ENCODE peak calls at places on chromosomes 7 and 10, in five cellular contexts. One of them, this sample, is unnamed.

GRCh38 chr10:94225589-94225988 is 137.2 kb downstream of the NOC3L start:
- DNase-seq in PC-9: no peak
- DNase-seq in adrenal gland: peak; percentile 38
- DNase-seq in right atrium auricular region: no peak
- DNase-seq in hepatocyte: no peak
- DNase-seq in this sample: peak; percentile 13

GRCh38 chr10:34759837-34760215 is 55.3 kb downstream of the PARD3 start:
- DNase-seq in hepatocyte: no peak
- DNase-seq in adrenal gland: no peak
- DNase-seq in right atrium auricular region: no peak
- DNase-seq in PC-9: no peak
- DNase-seq in this sample: no peak

GRCh38 chr10:127149613-127150081 is 46.7 kb downstream of the INSYN2A start:
- DNase-seq in hepatocyte: no peak
- DNase-seq in PC-9: no peak
- DNase-seq in adrenal gland: no peak
- DNase-seq in right atrium auricular region: no peak
- DNase-seq in this sample: peak; percentile 50

GRCh38 chr10:34299105-34299611 is 515.9 kb downstream of the PARD3 start:
- DNase-seq in hepatocyte: no peak
- DNase-seq in adrenal gland: no peak
- DNase-seq in right atrium auricular region: no peak
- DNase-seq in PC-9: no peak
- DNase-seq in this sample: no peak

GRCh38 chr7:65004575-65004974 is 1.9 kb downstream of the ERV3-1 start:
- DNase-seq in hepatocyte: no peak
- DNase-seq in adrenal gland: no peak
- DNase-seq in PC-9: no peak
- DNase-seq in right atrium auricular region: no peak
- DNase-seq in this sample: no peak

GRCh38 chr10:85213493-85213892 is 885.1 kb downstream of the CCSER2 start:
- DNase-seq in hepatocyte: no peak
- DNase-seq in adrenal gland: no peak
- DNase-seq in right atrium auricular region: no peak
- DNase-seq in PC-9: no peak
- DNase-seq in this sample: no peak

GRCh38 chr7:132065193-132065972 is 509.0 kb upstream of the PODXL start:
- DNase-seq in hepatocyte: peak; percentile 83
- DNase-seq in right atrium auricular region: peak; percentile 83
- DNase-seq in adrenal gland: peak; percentile 60
- DNase-seq in PC-9: peak; percentile 85
- DNase-seq in this sample: no peak

GRCh38 chr7:142323706-142324105 is 65.8 kb upstream of the PRSS58 start:
- DNase-seq in adrenal gland: no peak
- DNase-seq in PC-9: peak; percentile 85
- DNase-seq in hepatocyte: peak; percentile 44
- DNase-seq in right atrium auricular region: no peak
- DNase-seq in this sample: peak; percentile 82

GRCh38 chr7:7693881-7694280 is 24.5 kb downstream of the RPA3 start:
- DNase-seq in hepatocyte: no peak
- DNase-seq in PC-9: no peak
- DNase-seq in right atrium auricular region: no peak
- DNase-seq in adrenal gland: no peak
- DNase-seq in this sample: no peak

GRCh38 chr10:29805134-29805691 is 170.4 kb upstream of the SVIL start:
- DNase-seq in adrenal gland: peak; percentile 77
- DNase-seq in right atrium auricular region: peak; percentile 50
- DNase-seq in hepatocyte: no peak
- DNase-seq in PC-9: no peak
- DNase-seq in this sample: no peak

GRCh38 chr10:125538947-125539649 is 143.9 kb downstream of the TEX36 start:
- DNase-seq in adrenal gland: peak; percentile 24
- DNase-seq in right atrium auricular region: no peak
- DNase-seq in PC-9: peak; percentile 18
- DNase-seq in hepatocyte: peak; percentile 74
- DNase-seq in this sample: no peak

GRCh38 chr7:140649566-140650205 is 9.1 kb upstream of the DENND2A start:
- DNase-seq in PC-9: peak; percentile 46
- DNase-seq in right atrium auricular region: no peak
- DNase-seq in hepatocyte: no peak
- DNase-seq in adrenal gland: peak; percentile 13
- DNase-seq in this sample: no peak

GRCh38 chr7:21642422-21642821 is 99.6 kb downstream of the DNAH11 start:
- DNase-seq in hepatocyte: no peak
- DNase-seq in right atrium auricular region: no peak
- DNase-seq in adrenal gland: no peak
- DNase-seq in PC-9: no peak
- DNase-seq in this sample: peak; percentile 8

GRCh38 chr10:109393425-109393824 is 529.9 kb downstream of the XPNPEP1 start:
- DNase-seq in hepatocyte: peak; percentile 8
- DNase-seq in adrenal gland: no peak
- DNase-seq in right atrium auricular region: no peak
- DNase-seq in PC-9: no peak
- DNase-seq in this sample: peak; percentile 20
- H3K4me3 ChIP-seq in hepatocyte: no peak overlapping the region
- H3K4me3 ChIP-seq in adrenal gland: no peak overlapping the region
- H3K4me3 ChIP-seq in right atrium auricular region: no peak overlapping the region
- H3K4me3 ChIP-seq in PC-9: no peak overlapping the region
- H3K4me3 ChIP-seq in this sample: no peak overlapping the region

DNA sequence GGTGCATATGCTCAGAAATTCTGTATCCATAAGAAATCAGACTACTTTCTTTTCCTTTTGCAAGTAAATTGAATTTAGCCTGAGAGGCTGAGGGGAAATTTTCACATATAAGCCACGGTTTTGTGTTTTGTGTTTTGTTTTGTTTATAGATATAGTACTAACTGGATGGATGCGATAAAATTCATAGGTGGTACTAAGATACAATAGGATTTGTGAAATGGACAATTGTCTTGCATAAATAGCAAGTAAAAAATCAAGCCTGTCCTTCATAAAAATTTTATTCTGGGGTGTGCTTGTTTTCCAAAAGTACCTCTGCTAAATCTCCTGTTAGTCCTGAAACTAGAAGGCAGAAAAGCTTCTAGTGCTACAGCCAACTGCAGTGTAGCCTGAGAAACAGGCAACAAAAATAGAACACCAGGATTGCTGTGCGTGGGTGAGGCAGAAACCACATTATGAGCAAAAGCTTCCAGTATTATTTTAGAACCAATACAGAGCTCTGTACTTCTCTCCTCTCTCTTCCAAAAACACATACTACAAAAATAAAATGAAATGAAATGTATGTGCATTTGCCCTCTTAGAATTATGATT is 634 bp upstream of the HDAC9 start:
- DNase-seq in hepatocyte: no peak
- DNase-seq in PC-9: no peak
- DNase-seq in right atrium auricular region: no peak
- DNase-seq in adrenal gland: no peak
- DNase-seq in this sample: no peak
- H3K4me3 ChIP-seq in hepatocyte: no peak overlapping the region
- H3K4me3 ChIP-seq in PC-9: no peak overlapping the region
- H3K4me3 ChIP-seq in right atrium auricular region: peak overlapping the region; percentile 37
- H3K4me3 ChIP-seq in adrenal gland: no peak overlapping the region
- H3K4me3 ChIP-seq in this sample: no peak overlapping the region

DNA sequence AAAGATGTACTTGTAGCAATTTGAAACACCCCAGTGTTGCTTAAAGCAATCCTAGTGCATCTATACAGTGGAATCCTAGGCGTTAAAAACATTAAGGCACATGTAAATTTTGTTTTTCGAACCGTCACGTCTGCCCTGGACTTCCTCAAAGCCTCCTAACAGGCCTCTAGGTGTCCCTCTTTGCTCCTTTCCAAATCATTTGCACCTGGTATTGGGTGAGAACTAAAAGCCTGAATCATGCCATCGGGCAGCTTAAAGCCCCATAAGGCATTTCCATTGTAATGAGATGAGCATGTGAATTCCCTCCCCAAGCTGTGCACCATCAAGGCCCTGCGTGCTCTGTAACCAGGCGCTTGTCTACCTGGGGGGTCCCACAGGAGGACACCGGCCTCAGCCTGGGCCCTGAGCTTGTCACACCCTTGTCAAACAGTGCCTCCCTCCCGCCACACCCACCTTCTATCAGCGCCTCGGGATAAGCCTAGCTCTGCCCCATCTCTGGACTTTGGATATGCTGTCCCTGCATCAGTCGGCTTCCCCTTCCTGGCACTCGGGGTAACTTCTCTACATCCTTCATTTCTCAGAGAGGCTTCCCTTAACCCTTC is 89.2 kb downstream of the WDR11 start:
- DNase-seq in hepatocyte: peak; percentile 53
- DNase-seq in adrenal gland: no peak
- DNase-seq in right atrium auricular region: no peak
- DNase-seq in PC-9: no peak
- DNase-seq in this sample: peak; percentile 66
- H3K4me3 ChIP-seq in hepatocyte: no peak overlapping the region
- H3K4me3 ChIP-seq in adrenal gland: no peak overlapping the region
- H3K4me3 ChIP-seq in right atrium auricular region: no peak overlapping the region
- H3K4me3 ChIP-seq in PC-9: no peak overlapping the region
- H3K4me3 ChIP-seq in this sample: no peak overlapping the region

GRCh38 chr10:80452688-80453391 is 1.3 kb upstream of the TSPAN14 start:
- DNase-seq in adrenal gland: no peak
- DNase-seq in PC-9: no peak
- DNase-seq in hepatocyte: no peak
- DNase-seq in right atrium auricular region: no peak
- DNase-seq in this sample: no peak
- H3K4me3 ChIP-seq in adrenal gland: no peak overlapping the region
- H3K4me3 ChIP-seq in PC-9: peak overlapping the region; percentile 67
- H3K4me3 ChIP-seq in hepatocyte: peak overlapping the region; percentile 34
- H3K4me3 ChIP-seq in right atrium auricular region: peak overlapping the region; percentile 41
- H3K4me3 ChIP-seq in this sample: peak overlapping the region; percentile 58

GRCh38 chr7:13987395-13987794 is 2.1 kb downstream of the ETV1 start:
- DNase-seq in PC-9: no peak
- DNase-seq in adrenal gland: no peak
- DNase-seq in hepatocyte: no peak
- DNase-seq in right atrium auricular region: no peak
- DNase-seq in this sample: no peak

GRCh38 chr7:13986208-13986607 is 3.3 kb downstream of the ETV1 start:
- DNase-seq in hepatocyte: no peak
- DNase-seq in right atrium auricular region: no peak
- DNase-seq in PC-9: no peak
- DNase-seq in adrenal gland: no peak
- DNase-seq in this sample: no peak

GRCh38 chr7:13988765-13989137 is 715 bp downstream of the ETV1 start:
- DNase-seq in adrenal gland: peak; percentile 71
- DNase-seq in PC-9: no peak
- DNase-seq in hepatocyte: peak; percentile 16
- DNase-seq in right atrium auricular region: no peak
- DNase-seq in this sample: peak; percentile 22

GRCh38 chr7:13989138-13989943 is at the start of gene ETV1:
- DNase-seq in right atrium auricular region: peak; percentile 77
- DNase-seq in PC-9: peak; percentile 47
- DNase-seq in hepatocyte: peak; percentile 78
- DNase-seq in adrenal gland: peak; percentile 84
- DNase-seq in this sample: peak; percentile 78

GRCh38 chr7:13988011-13988410 is 1.5 kb downstream of the ETV1 start:
- DNase-seq in hepatocyte: peak; percentile 16
- DNase-seq in right atrium auricular region: no peak
- DNase-seq in PC-9: no peak
- DNase-seq in adrenal gland: no peak
- DNase-seq in this sample: no peak
- H3K4me3 ChIP-seq in hepatocyte: peak overlapping the region; percentile 7
- H3K4me3 ChIP-seq in right atrium auricular region: peak overlapping the region; percentile 66
- H3K4me3 ChIP-seq in PC-9: peak overlapping the region; percentile 59
- H3K4me3 ChIP-seq in adrenal gland: no peak overlapping the region
- H3K4me3 ChIP-seq in this sample: peak overlapping the region; percentile 70

GRCh38 chr7:129435414-129435829 is 1.2 kb downstream of the STRIP2 start:
- DNase-seq in right atrium auricular region: no peak
- DNase-seq in hepatocyte: no peak
- DNase-seq in adrenal gland: no peak
- DNase-seq in PC-9: no peak
- DNase-seq in this sample: no peak
- H3K4me3 ChIP-seq in right atrium auricular region: no peak overlapping the region
- H3K4me3 ChIP-seq in hepatocyte: no peak overlapping the region
- H3K4me3 ChIP-seq in adrenal gland: no peak overlapping the region
- H3K4me3 ChIP-seq in PC-9: peak overlapping the region; percentile 95
- H3K4me3 ChIP-seq in this sample: peak overlapping the region; percentile 85

DNA sequence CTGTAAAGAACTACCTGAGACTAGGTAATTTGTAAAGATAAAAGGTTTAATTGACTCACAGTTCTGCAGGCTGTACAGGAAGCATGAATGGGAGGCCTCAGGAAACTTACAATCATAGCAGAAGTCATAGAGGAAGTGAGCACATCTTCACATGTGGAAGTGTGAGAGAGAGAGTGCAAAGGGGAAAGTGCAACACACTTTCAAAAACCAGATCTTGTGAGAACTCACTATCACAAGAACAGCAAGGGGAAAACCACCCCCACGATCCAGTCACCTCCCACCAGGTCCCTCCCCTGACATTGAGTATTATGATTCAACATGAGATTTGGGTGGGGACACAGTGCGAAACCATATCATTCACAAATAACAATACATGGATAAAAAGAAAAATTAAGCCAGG is 24.5 kb downstream of the AVL9 start:
- DNase-seq in hepatocyte: no peak
- DNase-seq in adrenal gland: no peak
- DNase-seq in PC-9: no peak
- DNase-seq in right atrium auricular region: no peak
- DNase-seq in this sample: no peak
- H3K4me3 ChIP-seq in hepatocyte: no peak overlapping the region
- H3K4me3 ChIP-seq in adrenal gland: no peak overlapping the region
- H3K4me3 ChIP-seq in PC-9: no peak overlapping the region
- H3K4me3 ChIP-seq in right atrium auricular region: no peak overlapping the region
- H3K4me3 ChIP-seq in this sample: no peak overlapping the region

GRCh38 chr7:47355684-47356083 is 226.2 kb downstream of the TNS3 start:
- DNase-seq in adrenal gland: no peak
- DNase-seq in hepatocyte: no peak
- DNase-seq in right atrium auricular region: no peak
- DNase-seq in PC-9: no peak
- DNase-seq in this sample: no peak

GRCh38 chr7:47357398-47357797 is 224.5 kb downstream of the TNS3 start:
- DNase-seq in right atrium auricular region: no peak
- DNase-seq in hepatocyte: peak; percentile 55
- DNase-seq in PC-9: no peak
- DNase-seq in adrenal gland: no peak
- DNase-seq in this sample: no peak

GRCh38 chr7:47356261-47356660 is 225.7 kb downstream of the TNS3 start:
- DNase-seq in right atrium auricular region: no peak
- DNase-seq in adrenal gland: no peak
- DNase-seq in PC-9: no peak
- DNase-seq in hepatocyte: no peak
- DNase-seq in this sample: peak; percentile 73

GRCh38 chr7:47352394-47352968 is 229.4 kb downstream of the TNS3 start:
- DNase-seq in hepatocyte: no peak
- DNase-seq in adrenal gland: no peak
- DNase-seq in PC-9: no peak
- DNase-seq in right atrium auricular region: no peak
- DNase-seq in this sample: no peak

DNA sequence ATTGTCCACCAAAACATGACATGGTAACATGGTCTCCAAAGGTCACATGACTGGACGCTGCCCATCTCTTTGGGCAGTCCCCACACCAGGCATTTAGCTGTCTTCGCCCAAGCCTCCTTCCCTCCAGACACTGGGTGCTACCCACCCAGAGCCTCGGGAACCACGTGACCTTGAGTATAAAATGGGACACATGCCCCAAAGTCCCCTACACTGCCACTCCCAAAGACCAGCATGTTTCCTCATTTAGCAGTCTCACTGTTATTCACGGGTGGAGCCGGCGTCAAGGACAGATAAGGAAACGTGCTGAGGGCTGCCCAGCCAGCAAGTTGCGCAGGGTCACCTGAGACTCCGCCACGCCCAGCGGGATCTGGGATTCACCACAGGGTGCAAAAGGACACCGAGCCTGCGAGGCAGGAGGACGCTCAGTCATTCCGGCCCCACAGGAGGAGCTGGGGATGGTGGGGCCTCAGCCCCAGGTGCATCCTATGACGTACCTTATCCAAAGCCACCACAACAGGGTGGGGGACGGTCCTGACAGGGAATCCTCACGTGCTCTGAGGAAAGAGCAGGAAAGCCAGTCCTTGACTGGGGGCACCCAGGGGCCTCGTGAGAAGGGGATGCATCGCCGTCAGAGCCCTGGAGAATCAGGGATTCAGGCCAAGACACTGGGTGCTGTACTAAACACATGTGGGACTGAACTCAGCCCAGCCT is 226.9 kb downstream of the TNS3 start:
- DNase-seq in right atrium auricular region: no peak
- DNase-seq in hepatocyte: peak; percentile 77
- DNase-seq in adrenal gland: peak; percentile 55
- DNase-seq in PC-9: no peak
- DNase-seq in this sample: no peak
- H3K4me3 ChIP-seq in right atrium auricular region: no peak overlapping the region
- H3K4me3 ChIP-seq in hepatocyte: no peak overlapping the region
- H3K4me3 ChIP-seq in adrenal gland: no peak overlapping the region
- H3K4me3 ChIP-seq in PC-9: no peak overlapping the region
- H3K4me3 ChIP-seq in this sample: no peak overlapping the region